ENCODE peak calls at places on chromosomes 4 and X, in four cellular contexts. K is H1, V is erythroblast, R is spleen. W is an unnamed sample.

GRCh38 chr4:95949136-95949765 is 109.4 kb downstream of the PDHA2 start:
- DNase-seq in K (no peak), V (no peak), R (no peak), W (peak; percentile 17)

GRCh38 chr4:177485528-177485927 is 43.3 kb upstream of the AGA start:
- DNase-seq in K (no peak), R (no peak), V (no peak), W (no peak)

GRCh38 chrX:54248309-54248708 is 65.3 kb upstream of the FAM120C start:
- DNase-seq in K (no peak), R (no peak), V (peak; percentile 2), W (no peak)

GRCh38 chrX:65528705-65529340 is 5.8 kb downstream of the LAS1L start:
- DNase-seq in R (no peak), K (peak; percentile 84), V (peak; percentile 62), W (peak; percentile 41)

GRCh38 chr4:2220016-2220620 is 21.8 kb downstream of the HAUS3 start:
- DNase-seq in V (peak; percentile 84), K (peak; percentile 91), R (peak; percentile 89), W (peak; percentile 89)

GRCh38 chr4:142762280-142762679 is 83.8 kb downstream of the INPP4B start:
- DNase-seq in K (no peak), R (no peak), V (no peak), W (no peak)

GRCh38 chrX:9291666-9292065 is 173.2 kb upstream of the TBL1X start:
- DNase-seq in V (no peak), R (no peak), K (peak; percentile 52), W (no peak)

GRCh38 chrX:136168929-136169735 is 21.8 kb downstream of the FHL1 start:
- DNase-seq in V (no peak), R (no peak), K (peak; percentile 43), W (peak; percentile 37)

GRCh38 chr4:7398788-7399432 is 35.8 kb downstream of the PSAPL1 start:
- DNase-seq in R (no peak), V (no peak), K (peak; percentile 10), W (no peak)

GRCh38 chr4:58139269-58139668 is 1029.1 kb upstream of the IGFBP7 start:
- DNase-seq in R (no peak), V (no peak), K (no peak), W (no peak)

GRCh38 chr4:8579526-8580320 is 469 bp upstream of the GPR78 start:
- DNase-seq in V (no peak), R (peak; percentile 32), K (no peak), W (no peak)

GRCh38 chrX:13685126-13685763 is 3.7 kb upstream of the RAB9A start:
- DNase-seq in R (no peak), K (no peak), V (no peak), W (no peak)

GRCh38 chr4:185932491-185932890 is 120.5 kb upstream of the SORBS2 start:
- DNase-seq in K (no peak), R (no peak), V (no peak), W (no peak)

GRCh38 chr4:2728806-2729532 is 27.2 kb downstream of the TNIP2 start:
- DNase-seq in V (no peak), R (peak; percentile 12), K (no peak), W (no peak)

GRCh38 chr4:52243367-52243766 is 192.3 kb downstream of the SPATA18 start:
- DNase-seq in K (no peak), R (no peak), V (no peak), W (no peak)

GRCh38 chr4:82621212-82621611 is 59.4 kb upstream of the TMEM150C start:
- DNase-seq in R (no peak), V (no peak), K (no peak), W (no peak)

GRCh38 chrX:72041901-72042859 is 89.5 kb downstream of the RTL5 start:
- DNase-seq in V (peak; percentile 22), K (no peak), R (no peak), W (no peak)

GRCh38 chr4:129545599-129546278 is 449.8 kb downstream of the C4orf33 start:
- DNase-seq in R (peak; percentile 75), V (no peak), K (no peak), W (peak; percentile 82)

GRCh38 chr4:76208005-76208765 is 5.4 kb downstream of the SCARB2 start:
- DNase-seq in R (peak; percentile 79), V (no peak), K (no peak), W (peak; percentile 95)

GRCh38 chr4:16075975-16076757 is 7.7 kb downstream of the PROM1 start:
- DNase-seq in V (no peak), R (no peak), K (no peak), W (no peak)

GRCh38 chr4:151887816-151888180 is 127.0 kb upstream of the GATB start:
- DNase-seq in V (no peak), R (no peak), K (no peak), W (no peak)

GRCh38 chr4:182916483-182917181 is 554 bp downstream of the DCTD start:
- DNase-seq in K (peak; percentile 72), R (peak; percentile 91), V (peak; percentile 67), W (peak; percentile 70)

GRCh38 chr4:89024051-89024675 is 32.8 kb downstream of the FAM13A start:
- DNase-seq in R (no peak), K (no peak), V (peak; percentile 89), W (peak; percentile 65)

GRCh38 chrX:134460861-134461218 is 875 bp downstream of the HPRT1 start:
- DNase-seq in V (peak; percentile 43), K (no peak), R (no peak), W (no peak)

GRCh38 chr4:93065790-93066189 is 762.0 kb downstream of the GRID2 start:
- DNase-seq in K (no peak), V (no peak), R (no peak), W (no peak)

GRCh38 chr4:101292901-101293300 is 54.4 kb downstream of the PPP3CA start:
- DNase-seq in K (no peak), V (no peak), R (no peak), W (no peak)

GRCh38 chrX:95248386-95248785 is 1436.3 kb upstream of the DIAPH2 start:
- DNase-seq in R (no peak), V (no peak), K (no peak), W (no peak)

GRCh38 chr4:183080372-183081115 is 18.5 kb upstream of the WWC2 start:
- DNase-seq in V (no peak), K (no peak), R (no peak), W (no peak)

GRCh38 chr4:184355111-184355604 is 119.2 kb downstream of the IRF2 start:
- DNase-seq in K (peak; percentile 22), V (peak; percentile 48), R (peak; percentile 78), W (peak; percentile 57)

GRCh38 chr4:134422776-134423175 is 221.2 kb upstream of the PABPC4L start:
- DNase-seq in K (no peak), V (no peak), R (no peak), W (no peak)

GRCh38 chr4:126748736-126749135 is 884.0 kb upstream of the INTU start:
- DNase-seq in V (no peak), K (no peak), R (no peak), W (no peak)

GRCh38 chrX:40908857-40909475 is 173.6 kb upstream of the MED14 start:
- DNase-seq in K (no peak), R (no peak), V (no peak), W (no peak)
- TF ChIP-seq POLR2A in K (no peak), R (no peak), V (no peak), W (no peak)

GRCh38 chr4:173095022-173095421 is 73.6 kb upstream of the GALNT7 start:
- DNase-seq in R (no peak), V (no peak), K (no peak), W (no peak)
- TF ChIP-seq POLR2A in R (no peak), V (no peak), K (no peak), W (no peak)

DNA sequence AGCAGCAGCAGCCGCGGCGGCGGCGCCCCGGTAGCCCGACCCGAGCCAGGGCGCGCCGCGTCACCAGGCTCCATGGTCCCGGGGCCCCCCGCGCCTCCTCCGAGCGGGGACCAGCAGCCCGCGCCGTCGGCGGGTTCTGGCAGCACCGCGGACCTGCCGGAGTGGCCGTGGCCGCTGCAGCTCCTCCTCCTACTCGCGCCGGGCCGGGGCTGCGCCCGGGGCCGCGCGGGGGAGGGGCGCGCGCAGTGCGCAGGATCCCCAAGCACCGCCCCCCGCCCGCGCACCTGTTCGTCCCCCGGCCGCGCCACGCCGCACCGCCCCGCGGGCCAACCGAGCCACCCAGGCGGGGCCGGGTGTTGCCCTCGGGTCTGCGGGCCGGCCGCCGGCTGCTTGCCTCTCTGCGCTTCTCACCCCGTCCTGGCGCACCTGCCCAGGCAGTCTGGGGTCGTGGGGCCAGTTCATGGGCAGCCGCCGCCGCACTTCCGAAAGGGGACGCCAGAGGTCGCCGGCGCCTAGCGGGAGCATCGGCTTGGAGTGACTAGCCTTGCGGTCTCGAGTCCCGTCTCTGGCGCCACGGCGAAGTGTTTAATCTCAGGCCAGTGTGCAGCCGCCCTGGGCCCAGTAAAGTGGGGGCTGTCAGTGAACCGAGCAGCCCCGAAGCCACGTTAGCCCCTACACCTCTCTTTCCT is at the start of gene SLC9A7:
- DNase-seq in V (peak; percentile 73), R (peak; percentile 95), K (peak; percentile 89), W (peak; percentile 78)
- TF ChIP-seq POLR2A in V (no peak), R (no peak), K (no peak), W (peak; percentile 38)

GRCh38 chr4:26857278-26858034 is 3.2 kb upstream of the STIM2 start:
- DNase-seq in R (peak; percentile 98), V (peak; percentile 94), K (peak; percentile 82), W (peak; percentile 86)
- TF ChIP-seq POLR2A in R (peak; percentile 8), V (peak; percentile 84), K (no peak), W (peak; percentile 73)

DNA sequence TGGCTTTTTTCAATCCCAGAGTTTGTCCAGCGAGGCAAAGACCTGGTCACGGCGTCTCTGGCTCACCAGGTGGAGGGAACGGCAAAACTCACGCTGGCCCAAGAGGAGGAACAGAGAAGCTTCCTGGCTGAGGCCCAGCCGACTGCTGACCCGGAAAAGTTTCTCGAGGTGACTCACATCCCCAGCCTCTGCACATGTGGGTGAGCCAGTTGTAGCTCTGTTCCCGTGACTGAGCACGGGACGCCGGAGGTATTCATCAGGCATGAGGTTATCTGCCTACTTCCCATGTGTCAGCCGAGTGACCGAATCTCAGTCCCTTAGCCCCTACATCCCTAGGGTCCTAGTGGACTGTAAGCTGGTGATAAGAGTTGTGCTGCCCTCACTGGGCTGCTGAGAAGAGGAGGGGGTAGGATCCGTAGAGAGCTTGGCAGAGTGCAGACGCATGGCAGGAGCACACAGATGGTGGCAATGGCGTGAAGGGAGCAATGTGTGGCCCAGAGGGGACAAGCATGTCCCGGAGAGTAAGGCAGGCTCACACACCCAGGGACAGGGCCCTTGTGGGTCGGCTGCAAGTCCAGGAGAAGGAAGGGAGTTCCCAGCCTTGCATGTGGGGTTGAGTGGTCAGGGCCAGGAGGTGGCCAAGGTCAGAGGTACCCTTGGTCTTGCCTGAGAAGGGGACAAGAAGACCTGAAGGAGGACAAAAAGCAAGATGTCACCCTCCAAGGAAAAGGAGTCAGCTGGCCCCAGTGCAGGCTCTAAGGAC is 42.9 kb downstream of the EVC start:
- DNase-seq in R (no peak), K (peak; percentile 41), V (no peak), W (no peak)
- TF ChIP-seq POLR2A in R (no peak), K (no peak), V (no peak), W (no peak)

W was measured in adrenal gland.